ENCODE peak calls at places on chromosomes 2 and 18, in seven cellular contexts. One of them, this sample, is unnamed.

GRCh38 chr2:53787255-53787910 is 539 bp downstream of the ERLEC1 start:
- DNase-seq in PC-3: peak
- DNase-seq in HepG2: peak
- DNase-seq in neural progenitor cell: no peak
- DNase-seq in astrocyte: peak
- DNase-seq in DND-41: no peak
- DNase-seq in A549: peak
- DNase-seq in this sample: peak

GRCh38 chr2:105118960-105119359 is 81.1 kb downstream of the MRPS9 start:
- DNase-seq in DND-41: no peak
- DNase-seq in PC-3: no peak
- DNase-seq in astrocyte: no peak
- DNase-seq in neural progenitor cell: peak
- DNase-seq in HepG2: no peak
- DNase-seq in A549: no peak
- DNase-seq in this sample: no peak

GRCh38 chr2:26281226-26281625 is 36.5 kb downstream of the HADHB start:
- DNase-seq in A549: no peak
- DNase-seq in neural progenitor cell: no peak
- DNase-seq in astrocyte: no peak
- DNase-seq in DND-41: no peak
- DNase-seq in HepG2: no peak
- DNase-seq in PC-3: no peak
- DNase-seq in this sample: no peak

GRCh38 chr2:66390811-66391210 is 44.1 kb upstream of the MEIS1 start:
- DNase-seq in HepG2: no peak
- DNase-seq in neural progenitor cell: no peak
- DNase-seq in astrocyte: no peak
- DNase-seq in A549: no peak
- DNase-seq in DND-41: no peak
- DNase-seq in PC-3: peak
- DNase-seq in this sample: no peak

GRCh38 chr2:219569041-219569440 is 2.3 kb downstream of the OBSL1 start:
- DNase-seq in astrocyte: no peak
- DNase-seq in HepG2: no peak
- DNase-seq in PC-3: no peak
- DNase-seq in DND-41: no peak
- DNase-seq in neural progenitor cell: no peak
- DNase-seq in A549: no peak
- DNase-seq in this sample: no peak

GRCh38 chr2:98461650-98462049 is 17.0 kb downstream of the INPP4A start:
- DNase-seq in HepG2: no peak
- DNase-seq in A549: no peak
- DNase-seq in neural progenitor cell: no peak
- DNase-seq in DND-41: peak
- DNase-seq in PC-3: no peak
- DNase-seq in astrocyte: no peak
- DNase-seq in this sample: no peak

GRCh38 chr18:28183418-28184078 is 6.6 kb upstream of the CDH2 start:
- DNase-seq in A549: peak
- DNase-seq in neural progenitor cell: no peak
- DNase-seq in HepG2: peak
- DNase-seq in astrocyte: peak
- DNase-seq in DND-41: no peak
- DNase-seq in PC-3: peak
- DNase-seq in this sample: no peak

GRCh38 chr2:168427451-168427850 is 28.6 kb upstream of the CERS6 start:
- DNase-seq in astrocyte: peak
- DNase-seq in PC-3: no peak
- DNase-seq in HepG2: no peak
- DNase-seq in A549: no peak
- DNase-seq in neural progenitor cell: no peak
- DNase-seq in DND-41: no peak
- DNase-seq in this sample: peak

GRCh38 chr2:96556441-96557330 is 20.1 kb downstream of the ARID5A start:
- DNase-seq in HepG2: peak
- DNase-seq in A549: peak
- DNase-seq in PC-3: peak
- DNase-seq in astrocyte: peak
- DNase-seq in neural progenitor cell: no peak
- DNase-seq in DND-41: no peak
- DNase-seq in this sample: peak

GRCh38 chr18:73708596-73708995 is 439.0 kb downstream of the FBXO15 start:
- DNase-seq in PC-3: no peak
- DNase-seq in HepG2: no peak
- DNase-seq in A549: no peak
- DNase-seq in neural progenitor cell: no peak
- DNase-seq in astrocyte: no peak
- DNase-seq in DND-41: no peak
- DNase-seq in this sample: no peak

GRCh38 chr2:126643431-126643830 is 12.5 kb upstream of the GYPC start:
- DNase-seq in PC-3: no peak
- DNase-seq in neural progenitor cell: peak
- DNase-seq in A549: no peak
- DNase-seq in astrocyte: no peak
- DNase-seq in HepG2: no peak
- DNase-seq in DND-41: no peak
- DNase-seq in this sample: no peak

GRCh38 chr2:105381119-105381668 is 17.7 kb downstream of the FHL2 start:
- DNase-seq in PC-3: no peak
- DNase-seq in A549: no peak
- DNase-seq in neural progenitor cell: no peak
- DNase-seq in DND-41: no peak
- DNase-seq in HepG2: no peak
- DNase-seq in astrocyte: no peak
- DNase-seq in this sample: no peak

GRCh38 chr2:235028646-235029045 is 76.8 kb downstream of the SH3BP4 start:
- DNase-seq in neural progenitor cell: no peak
- DNase-seq in HepG2: no peak
- DNase-seq in DND-41: no peak
- DNase-seq in PC-3: no peak
- DNase-seq in A549: no peak
- DNase-seq in astrocyte: no peak
- DNase-seq in this sample: no peak

GRCh38 chr2:24972315-24972958 is 682 bp upstream of the DNAJC27 start:
- DNase-seq in PC-3: peak
- DNase-seq in A549: peak
- DNase-seq in DND-41: peak
- DNase-seq in HepG2: peak
- DNase-seq in neural progenitor cell: peak
- DNase-seq in astrocyte: no peak
- DNase-seq in this sample: peak

GRCh38 chr2:225670111-225670974 is 270.8 kb downstream of the NYAP2 start:
- DNase-seq in astrocyte: peak
- DNase-seq in HepG2: peak
- DNase-seq in neural progenitor cell: peak
- DNase-seq in A549: peak
- DNase-seq in DND-41: no peak
- DNase-seq in PC-3: peak
- DNase-seq in this sample: no peak

GRCh38 chr2:181977661-181978350 is 7.8 kb upstream of the PPP1R1C start:
- DNase-seq in astrocyte: no peak
- DNase-seq in A549: peak
- DNase-seq in PC-3: peak
- DNase-seq in neural progenitor cell: no peak
- DNase-seq in HepG2: no peak
- DNase-seq in DND-41: no peak
- DNase-seq in this sample: no peak

GRCh38 chr18:3340015-3340681 is 78.2 kb downstream of the MYL12B start:
- DNase-seq in HepG2: no peak
- DNase-seq in DND-41: no peak
- DNase-seq in A549: no peak
- DNase-seq in astrocyte: peak
- DNase-seq in neural progenitor cell: no peak
- DNase-seq in PC-3: peak
- DNase-seq in this sample: no peak

GRCh38 chr2:71799013-71799575 is 345.7 kb downstream of the DYSF start:
- DNase-seq in A549: no peak
- DNase-seq in DND-41: no peak
- DNase-seq in PC-3: no peak
- DNase-seq in astrocyte: no peak
- DNase-seq in neural progenitor cell: no peak
- DNase-seq in HepG2: no peak
- DNase-seq in this sample: peak

GRCh38 chr2:237222178-237222577 is 136.5 kb downstream of the COPS8 start:
- DNase-seq in neural progenitor cell: no peak
- DNase-seq in astrocyte: peak
- DNase-seq in A549: no peak
- DNase-seq in HepG2: no peak
- DNase-seq in DND-41: no peak
- DNase-seq in PC-3: peak
- DNase-seq in this sample: no peak

GRCh38 chr2:48483506-48483905 is 46.4 kb upstream of the STON1 start:
- DNase-seq in PC-3: no peak
- DNase-seq in DND-41: no peak
- DNase-seq in A549: no peak
- DNase-seq in neural progenitor cell: no peak
- DNase-seq in HepG2: no peak
- DNase-seq in astrocyte: peak
- DNase-seq in this sample: no peak

GRCh38 chr2:160308915-160309314 is 108.8 kb upstream of the ITGB6 start:
- DNase-seq in DND-41: no peak
- DNase-seq in PC-3: peak
- DNase-seq in neural progenitor cell: no peak
- DNase-seq in A549: no peak
- DNase-seq in astrocyte: peak
- DNase-seq in HepG2: no peak
- DNase-seq in this sample: no peak

GRCh38 chr2:54471221-54471711 is 15.1 kb downstream of the SPTBN1 start:
- DNase-seq in astrocyte: peak
- DNase-seq in PC-3: peak
- DNase-seq in DND-41: no peak
- DNase-seq in neural progenitor cell: no peak
- DNase-seq in HepG2: peak
- DNase-seq in A549: peak
- DNase-seq in this sample: no peak

GRCh38 chr18:62637807-62638687 is 77.3 kb upstream of the PHLPP1 start:
- DNase-seq in PC-3: peak
- DNase-seq in HepG2: peak
- DNase-seq in A549: peak
- DNase-seq in astrocyte: no peak
- DNase-seq in neural progenitor cell: peak
- DNase-seq in DND-41: peak
- DNase-seq in this sample: no peak

GRCh38 chr2:5482929-5483331 is 209.3 kb upstream of the SOX11 start:
- DNase-seq in astrocyte: peak
- DNase-seq in DND-41: peak
- DNase-seq in neural progenitor cell: peak
- DNase-seq in HepG2: no peak
- DNase-seq in A549: no peak
- DNase-seq in PC-3: no peak
- DNase-seq in this sample: no peak

DNA sequence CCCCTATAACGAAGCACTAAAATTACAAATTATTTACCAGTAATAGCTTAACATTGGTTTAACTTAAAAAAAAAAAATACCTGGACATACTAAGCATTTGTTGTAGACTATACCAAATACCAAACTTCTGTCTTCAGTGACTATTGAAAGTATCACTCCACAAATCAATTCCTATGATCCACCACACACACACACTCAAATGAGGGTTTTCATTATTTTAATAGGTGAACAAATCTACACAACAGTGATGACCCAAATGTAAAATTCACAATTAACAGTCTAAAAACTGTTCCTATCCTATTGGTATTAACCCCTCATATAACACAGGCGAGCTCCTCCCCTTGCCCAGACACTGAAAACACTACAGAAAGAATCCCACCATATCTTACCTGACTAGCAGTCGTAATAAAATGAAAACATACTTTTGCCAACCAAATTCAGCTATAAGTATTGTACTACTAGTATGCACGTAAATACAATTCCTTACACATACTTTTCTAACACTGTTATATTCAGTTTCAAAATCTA is 2.5 kb downstream of the SP3 start:
- DNase-seq in HepG2: no peak
- DNase-seq in A549: no peak
- DNase-seq in DND-41: no peak
- DNase-seq in neural progenitor cell: no peak
- DNase-seq in astrocyte: no peak
- DNase-seq in PC-3: no peak
- DNase-seq in this sample: no peak
- H3K4me3 ChIP-seq in HepG2: peak
- H3K4me3 ChIP-seq in A549: peak
- H3K4me3 ChIP-seq in DND-41: peak
- H3K4me3 ChIP-seq in neural progenitor cell: peak
- H3K4me3 ChIP-seq in astrocyte: peak
- H3K4me3 ChIP-seq in PC-3: peak
- H3K4me3 ChIP-seq in this sample: peak

GRCh38 chr2:73175663-73176204 is 26.6 kb upstream of the NOTO start:
- DNase-seq in neural progenitor cell: peak
- DNase-seq in PC-3: peak
- DNase-seq in A549: no peak
- DNase-seq in DND-41: peak
- DNase-seq in astrocyte: peak
- DNase-seq in HepG2: peak
- DNase-seq in this sample: peak
- H3K27ac ChIP-seq in neural progenitor cell: no peak
- H3K27ac ChIP-seq in PC-3: no peak
- H3K27ac ChIP-seq in A549: no peak
- H3K27ac ChIP-seq in DND-41: no peak
- H3K27ac ChIP-seq in astrocyte: no peak
- H3K27ac ChIP-seq in HepG2: no peak
- H3K27ac ChIP-seq in this sample: no peak

GRCh38 chr2:144582651-144583361 is 62.9 kb upstream of the ZEB2 start:
- DNase-seq in PC-3: no peak
- DNase-seq in A549: no peak
- DNase-seq in HepG2: no peak
- DNase-seq in DND-41: no peak
- DNase-seq in astrocyte: no peak
- DNase-seq in neural progenitor cell: peak
- DNase-seq in this sample: no peak
- H3K4me2 ChIP-seq in PC-3: no peak
- H3K4me2 ChIP-seq in A549: no peak
- H3K4me2 ChIP-seq in HepG2: no peak
- H3K4me2 ChIP-seq in DND-41: peak
- H3K4me2 ChIP-seq in astrocyte: no peak
- H3K4me2 ChIP-seq in neural progenitor cell: peak
- H3K4me2 ChIP-seq in this sample: no peak

DNA sequence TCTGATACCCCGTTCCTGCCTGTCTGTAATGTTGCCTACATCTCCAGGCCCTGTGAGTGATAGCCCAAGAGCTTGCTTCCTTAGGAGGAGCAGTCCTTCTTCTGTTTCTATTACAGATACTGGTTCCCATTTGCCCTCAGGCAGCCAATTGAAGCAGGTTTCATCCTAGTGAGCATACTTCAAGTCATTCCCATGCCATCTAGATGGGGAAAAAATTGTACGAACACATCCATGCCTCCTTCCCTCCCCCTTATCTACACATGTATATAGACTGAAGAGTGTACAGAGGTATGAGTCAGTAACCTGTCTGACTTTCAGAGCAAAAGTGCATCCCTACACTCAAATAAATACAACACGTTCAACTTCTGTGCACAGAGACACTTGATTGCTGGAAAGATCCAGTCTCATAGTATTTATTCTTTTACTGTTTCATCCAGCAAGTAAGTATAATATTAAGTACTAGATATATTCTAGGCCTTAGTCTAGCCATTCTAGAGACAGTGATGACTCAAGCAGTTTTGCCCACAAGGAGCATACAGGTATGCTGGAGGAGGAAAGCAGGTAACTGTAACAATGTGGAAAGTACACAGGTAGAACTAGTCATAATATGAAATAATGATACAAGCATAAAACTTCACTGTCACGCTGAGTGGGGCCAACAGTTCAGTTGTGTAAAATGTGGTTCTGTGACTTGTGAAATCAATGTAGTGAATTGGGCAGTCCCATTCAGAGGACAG is 153.4 kb downstream of the MGAT5 start:
- DNase-seq in DND-41: no peak
- DNase-seq in neural progenitor cell: no peak
- DNase-seq in A549: no peak
- DNase-seq in HepG2: no peak
- DNase-seq in astrocyte: no peak
- DNase-seq in PC-3: peak
- DNase-seq in this sample: no peak
- H3K4me3 ChIP-seq in DND-41: no peak
- H3K4me3 ChIP-seq in neural progenitor cell: no peak
- H3K4me3 ChIP-seq in A549: no peak
- H3K4me3 ChIP-seq in HepG2: no peak
- H3K4me3 ChIP-seq in astrocyte: no peak
- H3K4me3 ChIP-seq in PC-3: no peak
- H3K4me3 ChIP-seq in this sample: no peak